ENCODE peak calls at places on chromosome 12, in five cellular contexts. Q is Daoy; X is AML-193; D is stimulated activated CD4-positive, alpha-beta T cell treated with anti-CD3 and anti-CD28 coated beads, Interleukin-15, amount 100 ng/mL, for 1 hour; M is left ventricle myocardium superior. I is an unnamed sample.

GRCh38 chr12:70467908-70468733 is 102.0 kb downstream of the KCNMB4 start:
- DNase-seq in Q (peak), X (no peak), D (no peak), M (no peak), I (no peak)

GRCh38 chr12:7502612-7503011 is 965 bp downstream of the CD163 start:
- DNase-seq in Q (no peak), X (no peak), D (no peak), M (no peak), I (no peak)

GRCh38 chr12:130752692-130753230 is 36.7 kb upstream of the RIMBP2 start:
- DNase-seq in Q (peak), X (no peak), D (no peak), M (no peak), I (no peak)

GRCh38 chr12:57737467-57738141 is 938 bp downstream of the AGAP2 start:
- DNase-seq in Q (peak), X (no peak), D (no peak), M (no peak), I (no peak)

GRCh38 chr12:27723212-27723611 is 12.6 kb downstream of the MRPS35 start:
- DNase-seq in Q (no peak), X (no peak), D (no peak), M (no peak), I (no peak)

GRCh38 chr12:85036241-85036707 is at the start of the genes LRRIQ1 and TSPAN19:
- DNase-seq in Q (peak), X (no peak), D (no peak), M (peak), I (peak)

GRCh38 chr12:122028165-122028591 is 6.5 kb downstream of the BCL7A start:
- DNase-seq in Q (no peak), X (no peak), D (no peak), M (no peak), I (peak)

GRCh38 chr12:3542911-3543310 is 51.9 kb downstream of the PRMT8 start:
- DNase-seq in Q (no peak), X (no peak), D (no peak), M (no peak), I (no peak)

GRCh38 chr12:127909031-127909430 is 357.9 kb upstream of the TMEM132C start:
- DNase-seq in Q (no peak), X (no peak), D (no peak), M (no peak), I (no peak)

GRCh38 chr12:54160807-54161480 is 27.8 kb downstream of the SMUG1 start:
- DNase-seq in Q (no peak), X (no peak), D (no peak), M (no peak), I (no peak)